ENCODE peak calls at places on chromosome 6, in ten cellular contexts. D is K562, T is stomach, X is ovary, R is tibial nerve, B is esophagus muscularis mucosa, A is HepG2, I is H1, N is sigmoid colon, U is suprapubic skin. J is an unnamed sample. For H3K36me3, the result is how much of the 10 kb centered on the place peaks cover.

GRCh38 chr6:73121421-73121993 is 103.8 kb downstream of the KHDC1L start:
- DNase-seq in B (no peak), X (no peak), N (no peak), D (no peak), A (no peak), U (no peak), R (no peak), T (no peak), I (no peak), J (no peak)

GRCh38 chr6:712805-713204 is 19.9 kb upstream of the EXOC2 start:
- DNase-seq in X (no peak), R (no peak), B (no peak), I (no peak), T (no peak), N (no peak), U (no peak), D (no peak), A (no peak), J (no peak)

GRCh38 chr6:11718461-11718860 is 60.1 kb downstream of the ADTRP start:
- DNase-seq in X (no peak), I (no peak), N (no peak), R (no peak), D (no peak), T (no peak), A (no peak), U (no peak), B (no peak), J (no peak)

GRCh38 chr6:37696220-37696840 is 1.4 kb downstream of the MDGA1 start:
- DNase-seq in A (no peak), N (no peak), B (no peak), T (peak), U (peak), I (no peak), X (peak), R (no peak), D (no peak), J (no peak)

GRCh38 chr6:45300776-45301175 is 27.4 kb upstream of the RUNX2 start:
- DNase-seq in N (no peak), T (no peak), U (no peak), I (no peak), A (no peak), X (no peak), B (no peak), D (no peak), R (no peak), J (no peak)

GRCh38 chr6:37731888-37732287 is 34.2 kb upstream of the MDGA1 start:
- DNase-seq in A (no peak), X (no peak), N (no peak), T (peak), U (no peak), I (no peak), R (no peak), D (peak), B (no peak), J (no peak)

GRCh38 chr6:136772685-136773472 is 19.4 kb downstream of the MAP3K5 start:
- DNase-seq in R (peak), T (no peak), D (no peak), B (no peak), N (no peak), U (no peak), X (no peak), I (no peak), A (no peak), J (no peak)

GRCh38 chr6:18748314-18748713 is 361.2 kb downstream of the RNF144B start:
- DNase-seq in A (no peak), X (no peak), B (no peak), U (no peak), T (no peak), D (no peak), R (no peak), I (no peak), N (no peak), J (no peak)

GRCh38 chr6:158565122-158565429 is 5.2 kb downstream of the TMEM181 start:
- DNase-seq in A (no peak), U (no peak), X (no peak), T (no peak), B (no peak), N (no peak), D (no peak), R (no peak), I (no peak), J (no peak)

GRCh38 chr6:6699741-6700367 is 111.3 kb downstream of the LY86 start:
- DNase-seq in T (peak), A (no peak), N (peak), B (no peak), D (peak), X (peak), U (peak), R (peak), I (no peak), J (no peak)

GRCh38 chr6:32816746-32817204 is at the start of gene HLA-DOB:
- DNase-seq in D (no peak), X (no peak), T (no peak), N (no peak), U (no peak), I (no peak), B (peak), A (no peak), R (peak), J (peak)

GRCh38 chr6:139371421-139372253 is 2.8 kb downstream of the CITED2 start:
- DNase-seq in U (no peak), I (no peak), D (no peak), N (no peak), R (no peak), X (no peak), T (no peak), A (no peak), B (peak), J (no peak)

GRCh38 chr6:139370707-139371345 is 3.6 kb downstream of the CITED2 start:
- DNase-seq in T (no peak), X (no peak), U (no peak), A (no peak), D (no peak), B (no peak), R (no peak), I (no peak), N (no peak), J (no peak)

GRCh38 chr6:139369568-139370046 is 4.8 kb downstream of the CITED2 start:
- DNase-seq in A (peak), I (no peak), U (no peak), R (no peak), D (peak), B (no peak), X (no peak), T (no peak), N (no peak), J (no peak)

GRCh38 chr6:139369068-139369467 is 5.4 kb downstream of the CITED2 start:
- DNase-seq in X (no peak), T (no peak), B (no peak), D (no peak), I (no peak), A (no peak), R (no peak), U (no peak), N (no peak), J (no peak)

DNA sequence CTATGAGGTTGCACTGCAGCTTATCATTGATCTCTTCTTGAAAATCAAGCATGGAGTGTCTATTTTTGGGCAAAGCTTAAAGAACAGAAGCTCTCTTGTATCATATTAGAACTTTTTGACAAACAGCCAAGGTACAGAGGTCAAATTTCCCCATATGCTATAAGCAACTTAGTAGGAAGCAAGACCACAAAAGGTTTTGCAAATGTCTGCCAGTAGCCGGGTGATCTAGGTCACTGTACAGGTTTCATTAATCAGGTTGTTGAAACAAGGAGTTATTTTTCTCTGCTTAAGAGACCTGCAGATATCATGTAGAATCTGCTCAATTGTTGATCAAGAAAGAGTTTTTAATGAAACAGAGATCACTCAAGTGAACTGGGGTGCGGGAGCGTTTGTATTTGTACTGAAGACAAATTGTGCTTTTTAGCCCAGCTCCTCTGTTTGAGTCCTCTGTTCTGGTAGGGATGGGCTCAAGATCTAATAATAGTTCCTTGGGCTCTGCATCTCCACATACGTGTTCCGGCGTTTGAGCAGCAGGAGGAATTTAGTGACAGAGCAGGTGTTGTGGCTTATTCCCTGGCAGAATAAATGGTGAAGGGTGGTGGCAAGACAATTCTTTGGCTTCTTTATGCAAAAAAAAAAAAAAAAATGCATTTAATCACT is 4.3 kb downstream of the CITED2 start:
- DNase-seq in X (no peak), N (no peak), B (no peak), R (peak), A (peak), T (no peak), I (no peak), D (peak), U (no peak), J (peak)
- TF ChIP-seq POLR2A in X (no peak), N (no peak), B (no peak), R (no peak), A (no peak), T (no peak), I (no peak), D (no peak), U (no peak), J (peak)

GRCh38 chr6:153000243-153000642 is 2.3 kb downstream of the MTRF1L start:
- DNase-seq in D (no peak), B (no peak), A (no peak), U (no peak), T (no peak), R (no peak), X (no peak), N (no peak), I (no peak), J (no peak)
- H3K36me3 ChIP-seq in D (half or more), B (under half), A (under half), U (under half), T (under half), R (under half), X (under half), N (under half), I (under half), J (under half)

DNA sequence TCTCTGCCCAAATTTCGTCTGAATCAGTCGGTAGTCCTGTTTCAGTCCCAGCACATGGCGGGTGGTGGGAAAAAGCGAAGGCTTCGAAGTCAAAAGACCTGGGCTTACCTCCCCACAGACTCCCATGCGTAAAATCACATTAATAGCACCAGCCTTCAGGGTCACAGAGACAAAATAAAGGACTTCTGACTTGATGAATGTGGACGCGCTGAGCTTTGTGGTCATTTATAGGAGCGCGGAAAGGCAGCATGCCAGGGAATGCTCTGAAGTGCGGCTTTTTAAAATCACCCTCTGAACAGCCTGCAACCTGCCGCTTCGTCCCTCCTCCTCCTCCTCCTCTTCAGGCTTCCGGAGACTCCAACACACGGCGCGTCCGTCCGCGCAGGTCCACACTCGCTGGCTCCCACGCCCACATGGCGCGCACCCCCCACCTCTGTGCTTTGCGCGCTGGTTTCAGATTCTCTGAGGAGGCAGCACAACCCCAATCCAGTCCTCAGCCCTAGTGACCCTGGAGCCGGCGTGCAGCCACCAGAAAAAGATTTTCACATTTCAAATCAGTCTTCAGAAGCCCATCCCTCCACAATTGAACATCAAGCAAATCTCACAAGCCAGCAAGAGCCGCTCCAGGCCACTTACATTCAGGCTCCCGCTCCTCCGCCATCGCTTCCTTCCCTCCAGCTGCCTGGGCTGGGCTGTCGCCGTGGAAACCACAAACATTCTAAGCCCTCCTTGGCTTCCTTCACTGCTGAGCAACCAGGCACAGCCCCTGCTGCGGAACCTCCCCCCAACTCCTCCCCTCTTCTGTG is at the start of gene C6orf118:
- DNase-seq in N (peak), D (no peak), B (no peak), R (no peak), T (no peak), I (peak), U (no peak), X (peak), A (no peak), J (no peak)
- TF ChIP-seq EP300 in N (no peak), D (no peak), B (no peak), R (no peak), T (no peak), I (no peak), U (no peak), X (no peak), A (no peak), J (no peak)

DNA sequence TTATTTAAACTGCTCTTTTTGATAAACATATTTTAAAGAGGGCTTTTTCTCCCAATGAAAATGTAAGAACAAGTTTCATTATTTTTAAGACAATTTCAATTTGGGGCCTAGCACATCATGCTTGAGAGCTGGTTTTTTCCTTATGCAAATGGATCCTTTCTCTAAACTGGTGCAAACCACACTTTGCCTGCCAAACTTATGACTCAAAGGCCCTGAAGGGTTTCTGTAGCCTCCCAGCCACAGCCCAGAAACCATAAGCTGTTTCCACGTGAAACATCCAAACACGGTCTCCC is 451 bp upstream of the HSF2 start:
- DNase-seq in R (no peak), A (no peak), D (no peak), T (no peak), N (no peak), B (no peak), X (no peak), I (no peak), U (no peak), J (no peak)
- TF ChIP-seq POLR2A in R (no peak), A (no peak), D (no peak), T (no peak), N (no peak), B (no peak), X (no peak), I (no peak), U (peak), J (no peak)

DNA sequence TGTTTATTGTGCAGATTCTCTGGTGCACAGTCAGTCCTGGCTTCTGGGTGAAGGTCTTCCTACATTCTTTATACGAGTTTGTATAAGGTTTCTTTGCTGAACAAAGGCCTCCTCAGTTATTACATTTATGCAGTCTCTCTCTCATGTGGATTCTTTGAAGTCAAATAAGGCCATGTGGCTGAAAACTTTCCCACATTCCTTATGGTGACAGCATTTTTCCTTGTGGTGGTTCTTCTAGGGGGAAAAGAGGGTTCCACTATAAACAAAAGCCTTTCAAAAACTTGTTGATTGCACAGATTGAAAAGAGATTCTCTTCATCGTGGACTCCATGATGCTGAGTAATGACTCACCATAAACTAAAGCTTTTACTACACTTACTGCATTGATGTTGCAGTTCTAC is 19.2 kb downstream of the ZSCAN12 start:
- DNase-seq in B (no peak), N (no peak), X (no peak), R (no peak), I (no peak), A (peak), U (no peak), D (no peak), T (no peak), J (no peak)
- H3K36me3 ChIP-seq in B (under half), N (under half), X (under half), R (half or more), I (under half), A (under half), U (under half), D (half or more), T (half or more), J (under half)